ENCODE peak calls at places on chromosomes 13 and 19, in seven cellular contexts. One of them, this sample, is unnamed.

GRCh38 chr13:98273824-98274786 is 97.0 kb upstream of the RNF113B start:
- DNase-seq in uterus: no peak
- DNase-seq in RWPE2: no peak
- DNase-seq in lower lobe of right lung: no peak
- DNase-seq in dorsolateral prefrontal cortex: no peak
- DNase-seq in tibial nerve: no peak
- DNase-seq in endothelial cell: no peak
- DNase-seq in this sample: no peak

GRCh38 chr13:59996461-59996860 is 167.3 kb downstream of the DIAPH3 start:
- DNase-seq in uterus: no peak
- DNase-seq in RWPE2: no peak
- DNase-seq in lower lobe of right lung: no peak
- DNase-seq in dorsolateral prefrontal cortex: no peak
- DNase-seq in tibial nerve: no peak
- DNase-seq in endothelial cell: no peak
- DNase-seq in this sample: no peak

GRCh38 chr13:44197791-44198770 is 175.5 kb upstream of the SERP2 start:
- DNase-seq in uterus: no peak
- DNase-seq in RWPE2: no peak
- DNase-seq in lower lobe of right lung: no peak
- DNase-seq in dorsolateral prefrontal cortex: no peak
- DNase-seq in tibial nerve: no peak
- DNase-seq in endothelial cell: no peak
- DNase-seq in this sample: no peak

GRCh38 chr13:32390484-32390883 is 37.4 kb downstream of the N4BP2L1 start:
- DNase-seq in uterus: no peak
- DNase-seq in RWPE2: no peak
- DNase-seq in lower lobe of right lung: no peak
- DNase-seq in dorsolateral prefrontal cortex: no peak
- DNase-seq in tibial nerve: no peak
- DNase-seq in endothelial cell: no peak
- DNase-seq in this sample: no peak

GRCh38 chr19:14554382-14554812 is 17.5 kb downstream of the NDUFB7 start:
- DNase-seq in uterus: no peak
- DNase-seq in RWPE2: peak
- DNase-seq in lower lobe of right lung: no peak
- DNase-seq in dorsolateral prefrontal cortex: no peak
- DNase-seq in tibial nerve: no peak
- DNase-seq in endothelial cell: no peak
- DNase-seq in this sample: no peak

GRCh38 chr13:80931766-80932165 is 590.8 kb upstream of the SPRY2 start:
- DNase-seq in uterus: no peak
- DNase-seq in RWPE2: no peak
- DNase-seq in lower lobe of right lung: no peak
- DNase-seq in dorsolateral prefrontal cortex: no peak
- DNase-seq in tibial nerve: no peak
- DNase-seq in endothelial cell: no peak
- DNase-seq in this sample: no peak

GRCh38 chr19:5250127-5250659 is 90.4 kb downstream of the PTPRS start:
- DNase-seq in uterus: peak
- DNase-seq in RWPE2: no peak
- DNase-seq in lower lobe of right lung: no peak
- DNase-seq in dorsolateral prefrontal cortex: peak
- DNase-seq in tibial nerve: no peak
- DNase-seq in endothelial cell: no peak
- DNase-seq in this sample: no peak

GRCh38 chr19:28393574-28394336 is 819.2 kb downstream of the UQCRFS1 start:
- DNase-seq in uterus: no peak
- DNase-seq in RWPE2: no peak
- DNase-seq in lower lobe of right lung: no peak
- DNase-seq in dorsolateral prefrontal cortex: no peak
- DNase-seq in tibial nerve: no peak
- DNase-seq in endothelial cell: no peak
- DNase-seq in this sample: no peak

GRCh38 chr19:33304760-33305647 is 2.7 kb upstream of the CEBPA start:
- DNase-seq in uterus: no peak
- DNase-seq in RWPE2: peak
- DNase-seq in lower lobe of right lung: peak
- DNase-seq in dorsolateral prefrontal cortex: no peak
- DNase-seq in tibial nerve: no peak
- DNase-seq in endothelial cell: no peak
- DNase-seq in this sample: no peak

GRCh38 chr13:24502567-24503375 is 9.8 kb downstream of the PARP4 start:
- DNase-seq in uterus: no peak
- DNase-seq in RWPE2: peak
- DNase-seq in lower lobe of right lung: no peak
- DNase-seq in dorsolateral prefrontal cortex: peak
- DNase-seq in tibial nerve: no peak
- DNase-seq in endothelial cell: no peak
- DNase-seq in this sample: no peak

GRCh38 chr19:10514211-10515145 is 2.8 kb downstream of the S1PR5 start:
- DNase-seq in uterus: no peak
- DNase-seq in RWPE2: no peak
- DNase-seq in lower lobe of right lung: no peak
- DNase-seq in dorsolateral prefrontal cortex: no peak
- DNase-seq in tibial nerve: no peak
- DNase-seq in endothelial cell: peak
- DNase-seq in this sample: no peak

GRCh38 chr19:10070730-10071446 is 15.2 kb upstream of the SHFL start:
- DNase-seq in uterus: no peak
- DNase-seq in RWPE2: no peak
- DNase-seq in lower lobe of right lung: no peak
- DNase-seq in dorsolateral prefrontal cortex: no peak
- DNase-seq in tibial nerve: no peak
- DNase-seq in endothelial cell: no peak
- DNase-seq in this sample: no peak

GRCh38 chr19:45440873-45441654 is 17.3 kb upstream of the ERCC1 start:
- DNase-seq in uterus: no peak
- DNase-seq in RWPE2: no peak
- DNase-seq in lower lobe of right lung: no peak
- DNase-seq in dorsolateral prefrontal cortex: no peak
- DNase-seq in tibial nerve: no peak
- DNase-seq in endothelial cell: peak
- DNase-seq in this sample: no peak

GRCh38 chr13:91247768-91248167 is 99.7 kb upstream of the MIR17HG start:
- DNase-seq in uterus: no peak
- DNase-seq in RWPE2: no peak
- DNase-seq in lower lobe of right lung: no peak
- DNase-seq in dorsolateral prefrontal cortex: no peak
- DNase-seq in tibial nerve: no peak
- DNase-seq in endothelial cell: no peak
- DNase-seq in this sample: no peak

GRCh38 chr13:87356314-87356713 is 314.9 kb upstream of the SLITRK5 start:
- DNase-seq in uterus: no peak
- DNase-seq in RWPE2: no peak
- DNase-seq in lower lobe of right lung: peak
- DNase-seq in dorsolateral prefrontal cortex: no peak
- DNase-seq in tibial nerve: no peak
- DNase-seq in endothelial cell: no peak
- DNase-seq in this sample: no peak

GRCh38 chr13:114115796-114116195 is 16.6 kb downstream of the RASA3 start:
- DNase-seq in uterus: peak
- DNase-seq in RWPE2: peak
- DNase-seq in lower lobe of right lung: no peak
- DNase-seq in dorsolateral prefrontal cortex: no peak
- DNase-seq in tibial nerve: no peak
- DNase-seq in endothelial cell: no peak
- DNase-seq in this sample: peak

GRCh38 chr13:30408319-30409101 is 13.8 kb upstream of the UBE2L5 start:
- DNase-seq in uterus: peak
- DNase-seq in RWPE2: peak
- DNase-seq in lower lobe of right lung: peak
- DNase-seq in dorsolateral prefrontal cortex: peak
- DNase-seq in tibial nerve: peak
- DNase-seq in endothelial cell: peak
- DNase-seq in this sample: peak

GRCh38 chr19:38892841-38893240 is 6.6 kb downstream of the SIRT2 start:
- DNase-seq in uterus: no peak
- DNase-seq in RWPE2: no peak
- DNase-seq in lower lobe of right lung: no peak
- DNase-seq in dorsolateral prefrontal cortex: no peak
- DNase-seq in tibial nerve: no peak
- DNase-seq in endothelial cell: no peak
- DNase-seq in this sample: no peak

GRCh38 chr13:39765801-39766463 is 110.5 kb downstream of the COG6 start:
- DNase-seq in uterus: peak
- DNase-seq in RWPE2: no peak
- DNase-seq in lower lobe of right lung: peak
- DNase-seq in dorsolateral prefrontal cortex: peak
- DNase-seq in tibial nerve: peak
- DNase-seq in endothelial cell: peak
- DNase-seq in this sample: no peak

GRCh38 chr19:39817888-39818561 is 15.9 kb downstream of the DYRK1B start:
- DNase-seq in uterus: no peak
- DNase-seq in RWPE2: peak
- DNase-seq in lower lobe of right lung: no peak
- DNase-seq in dorsolateral prefrontal cortex: no peak
- DNase-seq in tibial nerve: no peak
- DNase-seq in endothelial cell: no peak
- DNase-seq in this sample: no peak

GRCh38 chr19:1069009-1069779 is 2.2 kb downstream of the ARHGAP45 start:
- DNase-seq in uterus: no peak
- DNase-seq in RWPE2: no peak
- DNase-seq in lower lobe of right lung: peak
- DNase-seq in dorsolateral prefrontal cortex: no peak
- DNase-seq in tibial nerve: peak
- DNase-seq in endothelial cell: no peak
- DNase-seq in this sample: no peak

GRCh38 chr13:99873141-99873540 is 98.4 kb downstream of the ZIC5 start:
- DNase-seq in uterus: no peak
- DNase-seq in RWPE2: no peak
- DNase-seq in lower lobe of right lung: no peak
- DNase-seq in dorsolateral prefrontal cortex: no peak
- DNase-seq in tibial nerve: no peak
- DNase-seq in endothelial cell: no peak
- DNase-seq in this sample: no peak

DNA sequence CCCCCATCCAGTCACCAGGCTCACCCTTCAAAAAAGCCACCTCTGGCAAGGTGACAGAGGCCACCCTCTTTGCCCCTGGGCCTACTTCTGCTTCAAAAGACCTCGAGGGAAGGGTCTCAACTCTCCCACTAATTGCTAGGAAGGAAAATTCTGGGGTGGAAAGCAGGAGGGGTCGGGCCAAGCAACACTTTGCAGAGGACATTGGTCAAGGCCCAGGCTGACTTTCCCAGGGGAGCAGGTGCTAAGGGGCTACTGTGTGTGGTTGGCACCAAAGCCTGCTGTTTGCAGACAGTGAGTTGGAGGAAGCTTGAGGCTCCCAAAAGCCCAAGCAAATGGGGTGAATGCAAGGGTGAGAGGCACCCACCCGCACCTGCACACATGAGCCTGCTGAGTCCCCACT is 28.6 kb upstream of the VSTM2B start:
- DNase-seq in uterus: no peak
- DNase-seq in RWPE2: no peak
- DNase-seq in lower lobe of right lung: no peak
- DNase-seq in dorsolateral prefrontal cortex: peak
- DNase-seq in tibial nerve: no peak
- DNase-seq in endothelial cell: no peak
- DNase-seq in this sample: peak
- TF ChIP-seq CTCF in uterus: no peak
- TF ChIP-seq CTCF in RWPE2: no peak
- TF ChIP-seq CTCF in lower lobe of right lung: no peak
- TF ChIP-seq CTCF in dorsolateral prefrontal cortex: no peak
- TF ChIP-seq CTCF in tibial nerve: no peak
- TF ChIP-seq CTCF in endothelial cell: no peak
- TF ChIP-seq CTCF in this sample: no peak

GRCh38 chr19:35590875-35591274 is 4.9 kb downstream of the PMIS2 start:
- DNase-seq in uterus: no peak
- DNase-seq in RWPE2: no peak
- DNase-seq in lower lobe of right lung: no peak
- DNase-seq in dorsolateral prefrontal cortex: no peak
- DNase-seq in tibial nerve: no peak
- DNase-seq in endothelial cell: no peak
- DNase-seq in this sample: no peak

GRCh38 chr19:35592226-35592625 is 6.3 kb downstream of the PMIS2 start:
- DNase-seq in uterus: no peak
- DNase-seq in RWPE2: no peak
- DNase-seq in lower lobe of right lung: no peak
- DNase-seq in dorsolateral prefrontal cortex: no peak
- DNase-seq in tibial nerve: no peak
- DNase-seq in endothelial cell: peak
- DNase-seq in this sample: no peak

GRCh38 chr19:35596366-35596999 is 10.5 kb downstream of the PMIS2 start:
- DNase-seq in uterus: no peak
- DNase-seq in RWPE2: no peak
- DNase-seq in lower lobe of right lung: no peak
- DNase-seq in dorsolateral prefrontal cortex: no peak
- DNase-seq in tibial nerve: no peak
- DNase-seq in endothelial cell: no peak
- DNase-seq in this sample: no peak

DNA sequence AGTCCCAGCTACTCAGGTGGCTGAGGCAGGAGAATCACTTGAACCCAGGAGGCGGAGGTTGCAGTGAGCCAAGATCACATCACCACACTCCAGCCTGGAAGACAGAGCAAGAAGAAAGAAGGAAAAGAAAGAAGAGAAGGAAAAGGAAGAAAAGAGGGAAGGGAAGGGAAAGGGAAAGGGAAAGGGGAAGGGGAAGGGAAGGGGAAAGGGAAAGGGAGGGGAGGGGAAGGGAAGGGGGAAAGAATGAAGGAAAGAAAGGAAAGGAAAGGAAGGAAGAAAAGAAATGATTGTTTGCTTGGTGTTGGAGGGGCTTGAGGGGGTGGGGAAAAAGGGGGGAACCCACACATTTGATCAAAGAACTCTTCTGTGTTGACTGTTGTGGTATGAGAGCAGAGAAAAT is 10.0 kb downstream of the PMIS2 start:
- DNase-seq in uterus: no peak
- DNase-seq in RWPE2: no peak
- DNase-seq in lower lobe of right lung: no peak
- DNase-seq in dorsolateral prefrontal cortex: no peak
- DNase-seq in tibial nerve: no peak
- DNase-seq in endothelial cell: no peak
- DNase-seq in this sample: no peak
- TF ChIP-seq CTCF in uterus: no peak
- TF ChIP-seq CTCF in RWPE2: no peak
- TF ChIP-seq CTCF in lower lobe of right lung: no peak
- TF ChIP-seq CTCF in dorsolateral prefrontal cortex: no peak
- TF ChIP-seq CTCF in tibial nerve: no peak
- TF ChIP-seq CTCF in endothelial cell: no peak
- TF ChIP-seq CTCF in this sample: no peak

GRCh38 chr13:66345988-66346387 is 884.1 kb downstream of the PCDH9 start:
- DNase-seq in uterus: no peak
- DNase-seq in RWPE2: no peak
- DNase-seq in lower lobe of right lung: no peak
- DNase-seq in dorsolateral prefrontal cortex: no peak
- DNase-seq in tibial nerve: no peak
- DNase-seq in endothelial cell: no peak
- DNase-seq in this sample: no peak
- TF ChIP-seq CTCF in uterus: no peak
- TF ChIP-seq CTCF in RWPE2: no peak
- TF ChIP-seq CTCF in lower lobe of right lung: no peak
- TF ChIP-seq CTCF in dorsolateral prefrontal cortex: no peak
- TF ChIP-seq CTCF in tibial nerve: no peak
- TF ChIP-seq CTCF in endothelial cell: no peak
- TF ChIP-seq CTCF in this sample: no peak

DNA sequence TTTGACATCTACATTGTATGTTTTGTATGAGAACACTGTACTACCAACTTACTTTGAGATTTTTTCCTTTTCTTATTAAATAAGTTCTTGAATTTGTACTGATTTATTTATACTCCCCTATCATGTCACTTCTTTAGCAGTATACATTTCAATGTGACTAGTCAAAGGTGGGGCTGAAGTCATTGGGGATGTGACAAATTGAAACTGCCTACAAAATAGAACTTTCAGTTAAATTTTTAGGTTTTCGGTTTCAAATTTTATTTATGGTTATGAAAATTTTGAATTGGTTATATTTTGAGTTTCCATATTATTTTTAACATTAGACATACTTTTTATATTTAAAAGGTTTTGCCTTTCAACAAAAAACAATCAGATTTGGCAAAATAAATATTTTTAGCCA is 221.6 kb downstream of the NBEA start:
- DNase-seq in uterus: no peak
- DNase-seq in RWPE2: no peak
- DNase-seq in lower lobe of right lung: no peak
- DNase-seq in dorsolateral prefrontal cortex: no peak
- DNase-seq in tibial nerve: no peak
- DNase-seq in endothelial cell: no peak
- DNase-seq in this sample: no peak
- TF ChIP-seq CTCF in uterus: no peak
- TF ChIP-seq CTCF in RWPE2: no peak
- TF ChIP-seq CTCF in lower lobe of right lung: no peak
- TF ChIP-seq CTCF in dorsolateral prefrontal cortex: no peak
- TF ChIP-seq CTCF in tibial nerve: no peak
- TF ChIP-seq CTCF in endothelial cell: no peak
- TF ChIP-seq CTCF in this sample: no peak